ENCODE peak calls at places on chromosomes 7 and 10, in six cellular contexts. I, F, Q, Y, W and G are unnamed samples.

GRCh38 chr10:113047605-113047962 is 97.5 kb downstream of the TCF7L2 start:
- DNase-seq in F (no peak), W (no peak), Y (peak; percentile 86), Q (peak; percentile 81), I (peak; percentile 76), G (peak; percentile 60)

GRCh38 chr7:92161271-92161670 is 17.7 kb downstream of the LRRD1 start:
- DNase-seq in F (no peak), Y (peak; percentile 2), W (no peak), Q (no peak), I (no peak), G (no peak)

GRCh38 chr10:7311256-7312178 is 99.3 kb downstream of the SFMBT2 start:
- DNase-seq in Q (peak; percentile 86), W (no peak), I (peak; percentile 84), Y (no peak), F (no peak), G (no peak)

GRCh38 chr7:107186242-107186641 is 17.4 kb downstream of the HBP1 start:
- DNase-seq in F (no peak), I (no peak), Y (no peak), Q (no peak), W (no peak), G (no peak)

GRCh38 chr7:86929293-86930109 is 130.0 kb downstream of the ELAPOR2 start:
- DNase-seq in Y (no peak), W (no peak), I (no peak), F (no peak), Q (no peak), G (no peak)

GRCh38 chr10:27742926-27743735 is 2.5 kb downstream of the MKX start:
- DNase-seq in I (no peak), Q (peak; percentile 30), W (no peak), F (peak; percentile 49), Y (peak; percentile 18), G (no peak)

GRCh38 chr10:5556576-5556975 is 31.8 kb downstream of the CALML3 start:
- DNase-seq in F (peak; percentile 26), Y (no peak), Q (no peak), I (no peak), W (no peak), G (no peak)

GRCh38 chr10:99938563-99938962 is 71.2 kb downstream of the DNMBP start:
- DNase-seq in W (no peak), I (peak; percentile 50), Q (peak; percentile 53), F (no peak), Y (peak; percentile 50), G (no peak)

GRCh38 chr7:100773491-100773890 is 40.1 kb downstream of the ZAN start:
- DNase-seq in Q (no peak), W (no peak), Y (no peak), F (no peak), I (no peak), G (no peak)

GRCh38 chr7:158366346-158366745 is 221.3 kb downstream of the PTPRN2 start:
- DNase-seq in Y (no peak), W (no peak), F (no peak), Q (no peak), I (no peak), G (no peak)

GRCh38 chr10:3806603-3807002 is 21.6 kb upstream of the KLF6 start:
- DNase-seq in I (peak; percentile 96), W (no peak), Q (peak; percentile 96), Y (peak; percentile 67), F (peak; percentile 62), G (peak; percentile 52)

GRCh38 chr10:47301833-47302232 is 1.8 kb downstream of the GDF10 start:
- DNase-seq in Y (no peak), W (no peak), F (no peak), Q (no peak), I (no peak), G (no peak)

GRCh38 chr10:60573342-60573741 is 183.7 kb upstream of the ANK3 start:
- DNase-seq in W (no peak), I (peak; percentile 44), F (no peak), Y (no peak), Q (peak; percentile 47), G (no peak)

GRCh38 chr7:98923512-98923911 is 45.2 kb downstream of the TRRAP start:
- DNase-seq in I (no peak), W (no peak), Q (no peak), F (no peak), Y (no peak), G (no peak)

GRCh38 chr7:39674391-39674790 is 51.0 kb downstream of the RALA start:
- DNase-seq in Y (no peak), F (no peak), W (no peak), Q (peak; percentile 36), I (peak; percentile 25), G (no peak)

GRCh38 chr10:89120931-89121907 is 85.9 kb downstream of the CH25H start:
- DNase-seq in Y (peak; percentile 31), F (no peak), Q (peak; percentile 51), W (no peak), I (peak; percentile 38), G (no peak)

GRCh38 chr10:114996542-114996941 is 58.5 kb downstream of the TRUB1 start:
- DNase-seq in Y (no peak), Q (peak; percentile 76), I (peak; percentile 69), F (no peak), W (no peak), G (no peak)

GRCh38 chr10:70380350-70381135 is 1.9 kb downstream of the LRRC20 start:
- DNase-seq in Q (no peak), W (no peak), Y (no peak), I (no peak), F (no peak), G (no peak)

GRCh38 chr10:96448558-96448957 is 65.2 kb downstream of the TLL2 start:
- DNase-seq in Q (no peak), W (no peak), F (no peak), Y (no peak), I (no peak), G (no peak)

GRCh38 chr7:16492513-16493062 is 27.1 kb upstream of the SOSTDC1 start:
- DNase-seq in F (no peak), Q (peak; percentile 72), I (peak; percentile 58), Y (peak; percentile 52), W (no peak), G (no peak)

GRCh38 chr10:58360412-58361004 is 24.7 kb upstream of the TFAM start:
- DNase-seq in Y (no peak), W (no peak), F (no peak), I (no peak), Q (no peak), G (no peak)

DNA sequence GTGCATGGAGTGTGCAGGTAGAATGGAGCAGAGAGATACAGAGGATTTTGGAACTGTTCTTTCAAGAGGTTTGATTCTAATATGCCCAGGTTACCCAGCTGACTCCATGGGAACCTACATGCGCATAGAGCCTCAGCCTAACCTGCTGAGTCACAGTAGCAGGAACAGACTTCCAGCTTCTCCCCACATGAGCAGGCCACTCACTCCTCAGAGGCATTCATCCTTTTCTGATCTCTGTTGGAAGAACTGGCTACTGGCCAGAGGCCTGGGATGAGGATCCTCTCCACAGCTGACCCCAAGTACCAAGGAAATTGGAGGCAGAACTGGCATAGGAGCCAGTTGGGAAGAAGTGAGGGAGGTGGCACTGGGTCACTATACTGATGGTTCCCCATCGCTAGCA is 17.9 kb upstream of the CCSER2 start:
- DNase-seq in W (no peak), I (peak; percentile 72), F (no peak), Q (peak; percentile 80), Y (peak; percentile 23), G (no peak)
- H3K4me1 ChIP-seq in W (no peaks in the 10 kb centered on the region), I (peaks cover 31% of the 10 kb centered on the region), F (peaks cover 21% of the 10 kb centered on the region), Q (peaks cover 3% of the 10 kb centered on the region), Y (no peaks in the 10 kb centered on the region), G (peaks cover 18% of the 10 kb centered on the region)

GRCh38 chr7:6531492-6532279 is 19.6 kb downstream of the GRID2IP start:
- DNase-seq in F (no peak), Q (no peak), I (no peak), Y (no peak), W (no peak), G (no peak)
- H3K36me3 ChIP-seq in F (no peaks in the 10 kb centered on the region), Q (no peaks in the 10 kb centered on the region), I (no peaks in the 10 kb centered on the region), Y (no peaks in the 10 kb centered on the region), W (no peaks in the 10 kb centered on the region), G (no peaks in the 10 kb centered on the region)

GRCh38 chr10:124083047-124083739 is 10.2 kb downstream of the CHST15 start:
- DNase-seq in F (no peak), I (no peak), W (no peak), Q (no peak), Y (no peak), G (no peak)
- H3K4me1 ChIP-seq in F (peaks cover 5% of the 10 kb centered on the region), I (peaks cover 4% of the 10 kb centered on the region), W (no peaks in the 10 kb centered on the region), Q (no peaks in the 10 kb centered on the region), Y (no peaks in the 10 kb centered on the region), G (no peaks in the 10 kb centered on the region)

GRCh38 chr10:64416011-64416410 is 894.8 kb downstream of the REEP3 start:
- DNase-seq in I (no peak), F (no peak), W (no peak), Y (no peak), Q (no peak), G (no peak)
- H3K36me3 ChIP-seq in I (no peaks in the 10 kb centered on the region), F (no peaks in the 10 kb centered on the region), W (no peaks in the 10 kb centered on the region), Y (no peaks in the 10 kb centered on the region), Q (no peaks in the 10 kb centered on the region), G (no peaks in the 10 kb centered on the region)

DNA sequence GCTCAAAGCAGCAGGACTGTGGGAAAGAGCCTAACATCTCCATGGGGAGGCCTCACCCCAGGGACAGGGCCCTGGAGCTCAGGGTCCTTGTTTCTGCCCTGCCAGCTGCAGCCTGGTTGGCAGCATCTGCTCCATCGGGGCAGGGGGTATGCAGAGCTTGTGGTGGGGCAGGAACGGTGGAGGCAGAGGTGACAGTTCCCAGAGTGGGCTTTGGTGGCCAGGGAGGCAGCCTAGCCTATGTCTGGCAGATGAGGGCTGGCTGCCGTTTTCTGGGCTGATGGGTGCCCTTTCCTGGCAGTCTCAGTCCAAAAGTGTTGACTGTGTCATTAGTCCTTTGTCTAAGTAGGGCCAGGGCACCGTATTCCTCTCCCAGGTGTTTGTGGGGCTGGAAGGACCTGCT is 12.2 kb upstream of the AHCYL2 start:
- DNase-seq in W (no peak), Q (no peak), Y (no peak), F (no peak), I (no peak), G (no peak)
- H3K4me1 ChIP-seq in W (no peaks in the 10 kb centered on the region), Q (no peaks in the 10 kb centered on the region), Y (peaks cover 3% of the 10 kb centered on the region), F (no peaks in the 10 kb centered on the region), I (no peaks in the 10 kb centered on the region), G (no peaks in the 10 kb centered on the region)

GRCh38 chr7:102230593-102230992 is 56.1 kb upstream of the SH2B2 start:
- DNase-seq in Y (peak; percentile 58), F (no peak), I (peak; percentile 40), W (no peak), Q (peak; percentile 53), G (no peak)
- H3K36me3 ChIP-seq in Y (peaks cover 11% of the 10 kb centered on the region), F (peaks cover 73% of the 10 kb centered on the region), I (no peaks in the 10 kb centered on the region), W (no peaks in the 10 kb centered on the region), Q (peaks cover 5% of the 10 kb centered on the region), G (peaks cover 57% of the 10 kb centered on the region)